ENCODE peak calls at places on chromosomes 1 and 21, in eight cellular contexts. One of them, this sample, is unnamed.

GRCh38 chr1:19750882-19751276 is 48.8 kb downstream of the TMCO4 start:
- DNase-seq in DMS153: no peak
- DNase-seq in activated CD4-positive, alpha-beta T cell treated with anti-CD3 and anti-CD28 coated beads for 24 hours: no peak
- DNase-seq in small intestine: no peak
- DNase-seq in glomerular endothelial cell: no peak
- DNase-seq in kidney glomerular epithelial cell: no peak
- DNase-seq in AG04449: no peak
- DNase-seq in HS-27A: no peak
- DNase-seq in this sample: no peak

GRCh38 chr1:222068937-222069336 is 327.0 kb upstream of the DUSP10 start:
- DNase-seq in AG04449: no peak
- DNase-seq in HS-27A: no peak
- DNase-seq in glomerular endothelial cell: no peak
- DNase-seq in activated CD4-positive, alpha-beta T cell treated with anti-CD3 and anti-CD28 coated beads for 24 hours: no peak
- DNase-seq in DMS153: no peak
- DNase-seq in kidney glomerular epithelial cell: peak
- DNase-seq in small intestine: no peak
- DNase-seq in this sample: no peak

GRCh38 chr1:209597496-209597895 is 14.0 kb downstream of the CAMK1G start:
- DNase-seq in kidney glomerular epithelial cell: no peak
- DNase-seq in AG04449: no peak
- DNase-seq in HS-27A: no peak
- DNase-seq in DMS153: no peak
- DNase-seq in glomerular endothelial cell: no peak
- DNase-seq in activated CD4-positive, alpha-beta T cell treated with anti-CD3 and anti-CD28 coated beads for 24 hours: no peak
- DNase-seq in small intestine: no peak
- DNase-seq in this sample: no peak

GRCh38 chr1:16607433-16607851 is 5.9 kb downstream of the NBPF1 start:
- DNase-seq in small intestine: no peak
- DNase-seq in kidney glomerular epithelial cell: no peak
- DNase-seq in HS-27A: no peak
- DNase-seq in AG04449: no peak
- DNase-seq in activated CD4-positive, alpha-beta T cell treated with anti-CD3 and anti-CD28 coated beads for 24 hours: no peak
- DNase-seq in DMS153: no peak
- DNase-seq in glomerular endothelial cell: no peak
- DNase-seq in this sample: peak

GRCh38 chr1:85573348-85573747 is 7.2 kb upstream of the CCN1 start:
- DNase-seq in DMS153: no peak
- DNase-seq in HS-27A: no peak
- DNase-seq in small intestine: peak
- DNase-seq in kidney glomerular epithelial cell: no peak
- DNase-seq in glomerular endothelial cell: no peak
- DNase-seq in AG04449: no peak
- DNase-seq in activated CD4-positive, alpha-beta T cell treated with anti-CD3 and anti-CD28 coated beads for 24 hours: no peak
- DNase-seq in this sample: no peak

GRCh38 chr1:201482755-201483154 is 13.8 kb upstream of the PHLDA3 start:
- DNase-seq in small intestine: no peak
- DNase-seq in HS-27A: no peak
- DNase-seq in kidney glomerular epithelial cell: no peak
- DNase-seq in glomerular endothelial cell: no peak
- DNase-seq in activated CD4-positive, alpha-beta T cell treated with anti-CD3 and anti-CD28 coated beads for 24 hours: no peak
- DNase-seq in AG04449: no peak
- DNase-seq in DMS153: no peak
- DNase-seq in this sample: no peak

GRCh38 chr1:66300986-66301451 is 232.9 kb upstream of the SGIP1 start:
- DNase-seq in small intestine: peak
- DNase-seq in HS-27A: no peak
- DNase-seq in kidney glomerular epithelial cell: no peak
- DNase-seq in glomerular endothelial cell: no peak
- DNase-seq in activated CD4-positive, alpha-beta T cell treated with anti-CD3 and anti-CD28 coated beads for 24 hours: no peak
- DNase-seq in DMS153: no peak
- DNase-seq in AG04449: no peak
- DNase-seq in this sample: no peak

GRCh38 chr1:182069028-182069466 is 7.5 kb upstream of the ZNF648 start:
- DNase-seq in glomerular endothelial cell: no peak
- DNase-seq in small intestine: peak
- DNase-seq in HS-27A: no peak
- DNase-seq in activated CD4-positive, alpha-beta T cell treated with anti-CD3 and anti-CD28 coated beads for 24 hours: peak
- DNase-seq in kidney glomerular epithelial cell: peak
- DNase-seq in DMS153: peak
- DNase-seq in AG04449: no peak
- DNase-seq in this sample: peak

GRCh38 chr1:155125946-155126493 is 1.7 kb upstream of the EFNA1 start:
- DNase-seq in activated CD4-positive, alpha-beta T cell treated with anti-CD3 and anti-CD28 coated beads for 24 hours: no peak
- DNase-seq in glomerular endothelial cell: no peak
- DNase-seq in AG04449: no peak
- DNase-seq in DMS153: no peak
- DNase-seq in HS-27A: no peak
- DNase-seq in small intestine: peak
- DNase-seq in kidney glomerular epithelial cell: no peak
- DNase-seq in this sample: peak

GRCh38 chr1:156402621-156403020 is 33.6 kb downstream of the RHBG start:
- DNase-seq in AG04449: no peak
- DNase-seq in DMS153: no peak
- DNase-seq in small intestine: no peak
- DNase-seq in glomerular endothelial cell: no peak
- DNase-seq in activated CD4-positive, alpha-beta T cell treated with anti-CD3 and anti-CD28 coated beads for 24 hours: no peak
- DNase-seq in HS-27A: no peak
- DNase-seq in kidney glomerular epithelial cell: no peak
- DNase-seq in this sample: no peak

GRCh38 chr1:230105754-230106625 is 39.0 kb downstream of the GALNT2 start:
- DNase-seq in small intestine: peak
- DNase-seq in glomerular endothelial cell: peak
- DNase-seq in DMS153: no peak
- DNase-seq in kidney glomerular epithelial cell: peak
- DNase-seq in AG04449: no peak
- DNase-seq in HS-27A: no peak
- DNase-seq in activated CD4-positive, alpha-beta T cell treated with anti-CD3 and anti-CD28 coated beads for 24 hours: no peak
- DNase-seq in this sample: no peak

GRCh38 chr1:196723325-196724185 is 51.1 kb upstream of the CFHR3 start:
- DNase-seq in kidney glomerular epithelial cell: peak
- DNase-seq in HS-27A: peak
- DNase-seq in glomerular endothelial cell: peak
- DNase-seq in AG04449: no peak
- DNase-seq in activated CD4-positive, alpha-beta T cell treated with anti-CD3 and anti-CD28 coated beads for 24 hours: peak
- DNase-seq in DMS153: peak
- DNase-seq in small intestine: peak
- DNase-seq in this sample: peak

GRCh38 chr21:43585924-43586411 is 73.3 kb downstream of the HSF2BP start:
- DNase-seq in DMS153: peak
- DNase-seq in AG04449: peak
- DNase-seq in glomerular endothelial cell: peak
- DNase-seq in activated CD4-positive, alpha-beta T cell treated with anti-CD3 and anti-CD28 coated beads for 24 hours: no peak
- DNase-seq in HS-27A: peak
- DNase-seq in kidney glomerular epithelial cell: peak
- DNase-seq in small intestine: peak
- DNase-seq in this sample: no peak

GRCh38 chr1:206498685-206499084 is 8.6 kb upstream of the RASSF5 start:
- DNase-seq in kidney glomerular epithelial cell: peak
- DNase-seq in HS-27A: no peak
- DNase-seq in DMS153: no peak
- DNase-seq in activated CD4-positive, alpha-beta T cell treated with anti-CD3 and anti-CD28 coated beads for 24 hours: no peak
- DNase-seq in AG04449: no peak
- DNase-seq in glomerular endothelial cell: no peak
- DNase-seq in small intestine: no peak
- DNase-seq in this sample: no peak

GRCh38 chr1:155455588-155456195 is 106.9 kb downstream of the ASH1L start:
- DNase-seq in HS-27A: no peak
- DNase-seq in activated CD4-positive, alpha-beta T cell treated with anti-CD3 and anti-CD28 coated beads for 24 hours: no peak
- DNase-seq in glomerular endothelial cell: no peak
- DNase-seq in DMS153: no peak
- DNase-seq in AG04449: no peak
- DNase-seq in kidney glomerular epithelial cell: no peak
- DNase-seq in small intestine: no peak
- DNase-seq in this sample: no peak

This sample was measured in left colon.